ENCODE peak calls at places on chromosomes 7 and 10, in eight cellular contexts. G is AG04450; D is NCI-H1417; V is mucosa of gallbladder; N is activated naive CD4-positive, alpha-beta T cell treated with anti-CD3 and anti-CD28 coated beads for 36 hours; Q is islet precursor cell; U is HL-60; A is effector CD8-positive, alpha-beta T cell. B is an unnamed sample.

GRCh38 chr7:95828824-95829428 is 56.6 kb downstream of the DYNC1I1 start:
- DNase-seq in G (no peak), D (no peak), V (no peak), N (no peak), Q (no peak), U (no peak), A (no peak), B (no peak)

GRCh38 chr10:58094985-58095718 is 172.5 kb downstream of the IPMK start:
- DNase-seq in G (no peak), D (no peak), V (no peak), N (no peak), Q (no peak), U (no peak), A (no peak), B (no peak)

GRCh38 chr7:35874881-35875280 is 74.0 kb downstream of the SEPTIN7 start:
- DNase-seq in G (no peak), D (no peak), V (no peak), N (no peak), Q (no peak), U (no peak), A (no peak), B (no peak)

GRCh38 chr10:92689663-92690210 is at the start of gene HHEX:
- DNase-seq in G (no peak), D (no peak), V (peak), N (no peak), Q (peak), U (peak), A (no peak), B (peak)

GRCh38 chr7:63876707-63877322 is 121.8 kb upstream of the ZNF722 start:
- DNase-seq in G (no peak), D (no peak), V (no peak), N (no peak), Q (no peak), U (no peak), A (no peak), B (no peak)

GRCh38 chr7:105719395-105719794 is 138.1 kb upstream of the EFCAB10 start:
- DNase-seq in G (no peak), D (no peak), V (no peak), N (no peak), Q (no peak), U (no peak), A (no peak), B (no peak)

GRCh38 chr7:65429642-65430343 is 56.1 kb downstream of the ZNF92 start:
- DNase-seq in G (no peak), D (no peak), V (no peak), N (no peak), Q (no peak), U (no peak), A (no peak), B (no peak)

GRCh38 chr7:33287738-33288137 is 158.4 kb downstream of the BBS9 start:
- DNase-seq in G (no peak), D (no peak), V (no peak), N (no peak), Q (no peak), U (no peak), A (no peak), B (no peak)

GRCh38 chr7:46999866-47000265 is 582.0 kb downstream of the TNS3 start:
- DNase-seq in G (no peak), D (no peak), V (no peak), N (no peak), Q (no peak), U (no peak), A (no peak), B (no peak)

GRCh38 chr10:102001435-102002068 is 54.4 kb downstream of the ARMH3 start:
- DNase-seq in G (no peak), D (no peak), V (no peak), N (peak), Q (no peak), U (no peak), A (no peak), B (no peak)